ENCODE peak calls at places on chromosomes 3 and 15, in four cellular contexts. U, X, D and J are unnamed samples.

GRCh38 chr3:195443391-195443989 is 670 bp upstream of the ACAP2 start:
- DNase-seq in U (no peak), X (no peak), D (no peak), J (no peak)

GRCh38 chr15:88243895-88244787 is 12.4 kb downstream of the NTRK3 start:
- DNase-seq in U (peak), X (peak), D (peak), J (no peak)

GRCh38 chr3:122938756-122939425 is 88.7 kb downstream of the SEMA5B start:
- DNase-seq in U (no peak), X (no peak), D (no peak), J (no peak)

GRCh38 chr15:63481105-63481810 is 23.1 kb upstream of the USP3 start:
- DNase-seq in U (no peak), X (no peak), D (no peak), J (no peak)

GRCh38 chr3:143333367-143333766 is 213.8 kb downstream of the CHST2 start:
- DNase-seq in U (no peak), X (no peak), D (no peak), J (no peak)

GRCh38 chr3:23913182-23913581 is 3.6 kb downstream of the NKIRAS1 start:
- DNase-seq in U (no peak), X (no peak), D (no peak), J (no peak)

GRCh38 chr15:23859008-23859407 is 171.9 kb upstream of the NDN start:
- DNase-seq in U (no peak), X (no peak), D (no peak), J (no peak)

GRCh38 chr15:43433160-43433559 is 59.8 kb downstream of the TP53BP1 start:
- DNase-seq in U (no peak), X (no peak), D (no peak), J (no peak)

GRCh38 chr3:117722856-117723255 is 1013.3 kb downstream of the TUSC7 start:
- DNase-seq in U (no peak), X (no peak), D (no peak), J (no peak)

GRCh38 chr15:100824211-100824610 is 55.4 kb upstream of the ALDH1A3 start:
- DNase-seq in U (no peak), X (no peak), D (no peak), J (no peak)

GRCh38 chr15:99371180-99372103 is 120.2 kb downstream of the LRRC28 start:
- DNase-seq in U (no peak), X (no peak), D (no peak), J (no peak)

GRCh38 chr3:129624347-129625070 is 18.0 kb upstream of the PLXND1 start:
- DNase-seq in U (no peak), X (no peak), D (no peak), J (no peak)

GRCh38 chr3:46575577-46576222 is 9.6 kb upstream of the LRRC2 start:
- DNase-seq in U (no peak), X (no peak), D (no peak), J (no peak)

GRCh38 chr3:178714971-178715832 is 179.0 kb downstream of the KCNMB2 start:
- DNase-seq in U (no peak), X (no peak), D (no peak), J (no peak)

GRCh38 chr15:88835646-88836045 is 32.4 kb downstream of the ACAN start:
- DNase-seq in U (no peak), X (no peak), D (no peak), J (no peak)

GRCh38 chr15:72288796-72289596 is 16.6 kb upstream of the PARP6 start:
- DNase-seq in U (no peak), X (no peak), D (no peak), J (no peak)

GRCh38 chr3:187212705-187213104 is 15.4 kb downstream of the RTP1 start:
- DNase-seq in U (no peak), X (no peak), D (no peak), J (no peak)

GRCh38 chr15:70101459-70102113 is 3.9 kb upstream of the TLE3 start:
- DNase-seq in U (peak), X (no peak), D (peak), J (no peak)

GRCh38 chr3:43838877-43839276 is 148.1 kb downstream of the ABHD5 start:
- DNase-seq in U (no peak), X (no peak), D (no peak), J (no peak)

GRCh38 chr3:107978116-107979057 is 112.4 kb downstream of the CD47 start:
- DNase-seq in U (no peak), X (no peak), D (no peak), J (no peak)

GRCh38 chr3:141959921-141960554 is 83.6 kb downstream of the ATP1B3 start:
- DNase-seq in U (no peak), X (no peak), D (no peak), J (no peak)

GRCh38 chr15:77786956-77787355 is 154.2 kb upstream of the LINGO1 start:
- DNase-seq in U (no peak), X (no peak), D (no peak), J (no peak)

GRCh38 chr3:50807266-50807665 is 132.5 kb downstream of the DOCK3 start:
- DNase-seq in U (no peak), X (no peak), D (no peak), J (no peak)

GRCh38 chr15:68431792-68432401 is at the start of gene ITGA11:
- DNase-seq in U (peak), X (peak), D (no peak), J (no peak)

GRCh38 chr15:84570164-84570692 is 30.6 kb upstream of the ZSCAN2 start:
- DNase-seq in U (peak), X (peak), D (no peak), J (peak)

GRCh38 chr15:68700395-68701123 is 120.1 kb downstream of the ANP32A start:
- DNase-seq in U (no peak), X (no peak), D (no peak), J (no peak)

GRCh38 chr3:57080171-57080570 is 19.7 kb downstream of the SPATA12 start:
- DNase-seq in U (no peak), X (no peak), D (no peak), J (no peak)

GRCh38 chr15:74431645-74432044 is 2.1 kb downstream of the SEMA7A start:
- DNase-seq in U (no peak), X (no peak), D (no peak), J (no peak)

GRCh38 chr15:33031324-33031736 is 163.2 kb downstream of the FMN1 start:
- DNase-seq in U (no peak), X (no peak), D (no peak), J (no peak)

GRCh38 chr3:44363591-44363990 is 25.0 kb downstream of the TCAIM start:
- DNase-seq in U (no peak), X (no peak), D (peak), J (no peak)

GRCh38 chr3:47932431-47932830 is 83.8 kb downstream of the MAP4 start:
- DNase-seq in U (no peak), X (no peak), D (no peak), J (no peak)

GRCh38 chr15:44568338-44568737 is 31.4 kb downstream of the EIF3J start:
- DNase-seq in U (no peak), X (no peak), D (no peak), J (no peak)

GRCh38 chr3:15331072-15331605 is 1.2 kb downstream of the SH3BP5 start:
- DNase-seq in U (no peak), X (no peak), D (no peak), J (no peak)

GRCh38 chr15:63942486-63943365 is 103.6 kb downstream of the DAPK2 start:
- DNase-seq in U (no peak), X (no peak), D (no peak), J (no peak)

GRCh38 chr3:55476515-55476914 is 10.6 kb downstream of the WNT5A start:
- DNase-seq in U (no peak), X (no peak), D (no peak), J (no peak)

GRCh38 chr3:47527952-47528718 is 14.6 kb upstream of the ELP6 start:
- DNase-seq in U (no peak), X (no peak), D (no peak), J (no peak)

GRCh38 chr3:20066848-20067617 is 26.8 kb downstream of the KAT2B start:
- DNase-seq in U (no peak), X (no peak), D (no peak), J (no peak)

GRCh38 chr15:60407406-60407805 is 9.6 kb upstream of the ANXA2 start:
- DNase-seq in U (no peak), X (no peak), D (no peak), J (no peak)

GRCh38 chr3:182487048-182487447 is 306.3 kb upstream of the ATP11B start:
- DNase-seq in U (no peak), X (no peak), D (no peak), J (no peak)

GRCh38 chr15:25767356-25768151 is 95.6 kb downstream of the ATP10A start:
- DNase-seq in U (no peak), X (no peak), D (no peak), J (no peak)

DNA sequence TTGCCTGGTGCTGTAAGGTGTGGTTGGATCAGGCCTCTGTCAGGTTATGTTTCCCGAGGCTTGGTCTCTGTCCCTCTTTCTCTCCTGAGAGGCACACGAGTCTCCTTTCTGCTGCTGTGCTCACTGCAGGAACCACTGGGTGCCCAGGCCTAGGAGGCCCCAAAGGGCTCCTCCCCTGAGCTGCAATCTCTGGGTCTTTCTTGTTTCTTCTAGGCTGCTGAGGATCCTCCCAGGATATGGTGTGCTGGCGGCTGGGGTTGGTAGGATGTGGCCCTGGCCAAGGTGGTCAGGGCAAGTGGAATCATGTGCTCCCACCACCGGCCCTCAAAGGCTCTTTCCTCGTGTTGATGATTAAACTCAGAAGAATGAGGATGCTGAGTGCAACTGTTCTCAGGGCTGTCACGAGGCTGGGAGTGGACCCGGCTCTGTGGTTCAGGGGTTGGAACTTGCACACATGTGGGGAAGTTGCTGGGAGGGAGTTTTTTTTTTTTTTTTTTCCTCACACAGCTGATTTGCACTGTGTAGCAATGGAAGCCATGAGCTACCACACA is 43.6 kb upstream of the CTSH start:
- DNase-seq in U (no peak), X (no peak), D (peak), J (no peak)
- TF ChIP-seq POLR2A in U (no peak), X (no peak), D (peak), J (no peak)

DNA sequence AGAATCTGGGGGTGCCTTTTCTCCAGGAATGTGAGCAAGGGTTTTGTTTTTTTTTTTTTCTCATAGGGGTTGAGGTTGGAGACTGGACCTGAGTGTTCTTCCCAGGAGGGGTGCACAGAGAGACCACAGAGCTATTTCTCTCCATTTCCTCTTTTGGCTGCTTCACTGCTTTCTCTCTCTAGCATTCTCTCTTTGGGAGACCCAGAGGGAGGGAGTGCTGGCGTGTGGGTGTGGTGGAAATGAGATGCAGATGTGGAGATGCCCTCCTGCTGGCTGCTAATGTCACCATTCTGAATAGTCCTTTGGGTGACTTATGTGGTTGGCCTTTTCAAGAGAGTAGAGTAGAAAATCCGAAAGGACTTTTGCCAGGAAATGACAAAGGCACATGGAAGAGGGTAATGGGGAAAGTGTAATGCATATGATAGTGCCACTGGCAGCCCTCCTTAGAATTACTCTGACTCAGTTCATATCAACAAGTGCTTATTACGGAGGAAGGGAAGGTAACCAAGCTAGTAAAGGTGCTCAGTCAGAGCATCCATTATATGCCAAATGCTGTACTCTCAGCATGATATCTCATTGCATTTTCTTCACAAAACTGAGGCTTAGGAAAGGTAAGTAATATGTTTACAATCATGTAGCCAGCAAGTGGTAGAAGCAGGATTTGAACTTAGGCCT is 1.9 kb downstream of the SYN2 start:
- DNase-seq in U (no peak), X (no peak), D (no peak), J (no peak)
- TF ChIP-seq TAF1 in U (no peak), X (no peak), D (no peak), J (no peak)

DNA sequence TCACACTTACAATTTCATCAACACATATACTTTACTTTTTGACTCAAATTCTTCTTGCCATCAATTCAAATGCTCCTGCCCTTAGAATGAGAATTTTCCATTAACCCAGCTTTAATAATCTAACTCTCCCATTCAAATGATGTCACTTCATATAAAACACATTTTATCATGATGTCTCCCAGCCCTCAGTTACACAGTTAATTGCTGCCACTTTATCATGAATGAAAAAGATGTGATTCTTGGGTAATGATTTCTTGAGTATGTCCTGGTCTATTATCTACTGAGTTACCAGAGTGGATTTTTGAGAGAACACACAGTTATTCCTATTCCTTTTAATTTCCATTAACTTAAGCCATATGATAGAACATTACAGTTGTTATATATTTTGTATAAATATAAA is 7.6 kb downstream of the AGTR1 start:
- DNase-seq in U (no peak), X (no peak), D (no peak), J (no peak)
- TF ChIP-seq POLR2AphosphoS5 in U (no peak), X (no peak), D (no peak), J (no peak)

GRCh38 chr3:112500621-112501020 is 1.3 kb upstream of the BTLA start:
- DNase-seq in U (no peak), X (no peak), D (no peak), J (no peak)
- TF ChIP-seq POLR2A in U (no peak), X (no peak), D (no peak), J (no peak)

DNA sequence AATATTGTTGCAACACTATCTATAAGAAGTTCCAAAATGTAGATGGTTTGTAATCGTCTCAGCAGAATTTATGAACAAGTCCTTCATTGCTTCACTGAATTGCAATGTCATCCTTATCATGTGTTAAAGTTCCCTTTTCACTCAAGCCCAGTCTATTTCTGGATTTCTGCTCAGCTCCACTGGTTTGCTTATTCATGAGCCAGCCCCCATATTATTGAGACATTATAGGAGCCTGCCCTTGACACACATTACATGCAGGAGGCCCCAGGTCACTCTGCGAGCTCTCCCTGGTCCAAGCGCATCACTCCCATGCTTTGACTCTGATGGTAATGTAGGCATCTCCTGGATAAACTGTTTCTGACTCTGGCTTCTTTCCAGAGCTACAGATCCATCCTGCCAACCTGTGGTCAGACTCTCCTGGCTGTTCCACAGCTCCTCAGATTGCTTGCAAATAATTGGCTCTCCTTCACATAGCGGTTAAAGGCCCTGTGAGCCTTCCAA is 56.9 kb downstream of the ABTB1 start:
- DNase-seq in U (peak), X (no peak), D (no peak), J (no peak)
- TF ChIP-seq TAF1 in U (no peak), X (no peak), D (no peak), J (no peak)

GRCh38 chr15:39580630-39581500 is at the start of gene THBS1:
- DNase-seq in U (peak), X (peak), D (peak), J (peak)
- TF ChIP-seq POLR2AphosphoS5 in U (no peak), X (no peak), D (peak), J (no peak)

DNA sequence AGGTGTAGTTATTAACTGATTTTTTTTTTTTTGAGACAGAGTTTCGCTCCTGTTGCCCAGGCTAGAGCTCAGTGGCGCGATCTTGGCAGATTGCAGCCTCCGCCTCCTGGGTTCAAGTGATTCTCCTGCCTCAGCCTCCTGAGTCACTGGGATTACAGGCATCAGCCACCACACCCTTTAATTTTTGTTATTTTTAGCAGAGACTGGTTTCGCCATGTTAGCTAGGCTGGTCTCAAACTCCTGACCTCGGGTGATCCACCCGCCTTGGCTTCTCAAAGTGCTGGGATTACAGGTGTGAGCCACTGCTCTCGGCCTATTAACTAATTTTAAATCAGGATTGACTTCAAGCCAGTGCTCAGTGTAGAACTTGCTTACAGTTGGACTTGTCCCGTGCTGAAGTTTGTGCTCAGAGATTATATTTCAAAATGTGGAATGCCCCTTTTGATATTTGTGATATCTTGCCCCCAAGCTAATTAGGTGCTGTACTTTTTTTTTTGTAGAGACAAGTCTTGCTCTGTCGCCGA is 6.0 kb downstream of the SKIL start:
- DNase-seq in U (no peak), X (no peak), D (no peak), J (no peak)
- TF ChIP-seq POLR2A in U (no peak), X (no peak), D (no peak), J (no peak)